ENCODE peak calls at places on chromosomes 4 and X, in four cellular contexts. J is glomerular endothelial cell; D is kidney; X is stimulated activated CD8-positive, alpha-beta memory T cell treated with anti-CD3 and anti-CD28 coated beads, Interleukin-4, amount 100 ng/mL, for 4 hours. H is an unnamed sample.

GRCh38 chr4:40419231-40419912 is 84.2 kb downstream of the CHRNA9 start:
- DNase-seq in X (no peak), J (no peak), D (no peak), H (no peak)

GRCh38 chr4:93384897-93385296 is 443.7 kb upstream of the ATOH1 start:
- DNase-seq in J (no peak), D (no peak), X (no peak), H (no peak)

GRCh38 chr4:123398151-123398802 is 1.7 kb downstream of the SPRY1 start:
- DNase-seq in X (peak), D (peak), J (no peak), H (no peak)

GRCh38 chr4:41620594-41621256 is 82.8 kb downstream of the LIMCH1 start:
- DNase-seq in X (no peak), J (no peak), D (no peak), H (no peak)

GRCh38 chrX:1205681-1206611 is 6.5 kb downstream of the CRLF2 start:
- DNase-seq in X (no peak), J (peak), D (peak), H (peak)

GRCh38 chr4:4477391-4477790 is 64.5 kb downstream of the STX18 start:
- DNase-seq in X (no peak), J (no peak), D (no peak), H (no peak)

GRCh38 chr4:38180456-38180855 is 220.3 kb downstream of the PTTG2 start:
- DNase-seq in X (no peak), J (no peak), D (no peak), H (no peak)

GRCh38 chr4:154314248-154314647 is 177.4 kb downstream of the DCHS2 start:
- DNase-seq in D (no peak), J (no peak), X (no peak), H (no peak)

GRCh38 chr4:153486281-153487151 is 20.4 kb downstream of the TMEM131L start:
- DNase-seq in D (peak), X (no peak), J (no peak), H (peak)

GRCh38 chrX:82528525-82528924 is 979.6 kb upstream of the POU3F4 start:
- DNase-seq in X (no peak), J (no peak), D (no peak), H (no peak)

GRCh38 chrX:45502396-45502795 is 301.7 kb upstream of the DIPK2B start:
- DNase-seq in X (no peak), J (no peak), D (no peak), H (no peak)

GRCh38 chrX:54358424-54359211 is 772 bp upstream of the WNK3 start:
- DNase-seq in X (no peak), J (no peak), D (peak), H (no peak)

GRCh38 chr4:147057631-147057980 is 111.9 kb upstream of the TTC29 start:
- DNase-seq in D (no peak), J (no peak), X (no peak), H (no peak)

GRCh38 chr4:184170996-184171395 is 46.7 kb downstream of the ENPP6 start:
- DNase-seq in D (no peak), X (no peak), J (no peak), H (no peak)

GRCh38 chr4:69376450-69376849 is 96.2 kb downstream of the UGT2B28 start:
- DNase-seq in J (no peak), D (no peak), X (no peak), H (no peak)

GRCh38 chr4:177220376-177220775 is 89.3 kb upstream of the NEIL3 start:
- DNase-seq in D (no peak), X (no peak), J (no peak), H (peak)

GRCh38 chrX:16528620-16529019 is 121.3 kb upstream of the S100G start:
- DNase-seq in D (no peak), X (no peak), J (no peak), H (no peak)

GRCh38 chr4:116015062-116015461 is 901.6 kb upstream of the NDST4 start:
- DNase-seq in J (no peak), D (no peak), X (no peak), H (no peak)

H was measured in epithelial cell of prostate.